ENCODE peak calls at places on chromosomes 16 and 17, in eight cellular contexts. R is activated naive CD4-positive, alpha-beta T cell; F is stimulated activated CD4-positive, alpha-beta T cell treated with anti-CD3 and anti-CD28 coated beads, Interleukin-1b, Interleukin-23, amount 100 ng/mL, for 1 hour; T is T47D; X is fibroblast of lung; S is HCT116; K is upper lobe of right lung; I is NCI-H748 treated with DMSO at 0.1 percent for 48 hours. N is an unnamed sample.

GRCh38 chr17:66169839-66170238 is 22.1 kb downstream of the CEP112 start:
- DNase-seq in R (no peak), F (no peak), T (no peak), X (no peak), S (no peak), K (no peak), I (no peak), N (no peak)

GRCh38 chr17:58231644-58232043 is 6.7 kb upstream of the LPO start:
- DNase-seq in R (no peak), F (no peak), T (no peak), X (no peak), S (no peak), K (no peak), I (no peak), N (no peak)

GRCh38 chr17:11238710-11239109 is 2.3 kb upstream of the SHISA6 start:
- DNase-seq in R (no peak), F (no peak), T (no peak), X (no peak), S (no peak), K (no peak), I (no peak), N (no peak)

GRCh38 chr17:16886655-16887322 is 85.1 kb downstream of the TNFRSF13B start:
- DNase-seq in R (no peak), F (no peak), T (no peak), X (no peak), S (no peak), K (no peak), I (no peak), N (no peak)

GRCh38 chr17:41324180-41325075 is 8.9 kb upstream of the KRTAP17-1 start:
- DNase-seq in R (no peak), F (no peak), T (peak; percentile 94), X (no peak), S (peak; percentile 28), K (no peak), I (no peak), N (no peak)

GRCh38 chr17:66975614-66976378 is 11.3 kb downstream of the CACNG4 start:
- DNase-seq in R (no peak), F (no peak), T (peak; percentile 76), X (no peak), S (peak; percentile 48), K (no peak), I (no peak), N (no peak)

GRCh38 chr16:48444574-48444973 is 59.4 kb upstream of the SIAH1 start:
- DNase-seq in R (no peak), F (no peak), T (no peak), X (peak; percentile 93), S (peak; percentile 73), K (no peak), I (no peak), N (no peak)

GRCh38 chr17:44318077-44318892 is 6.3 kb downstream of the SLC25A39 start:
- DNase-seq in R (no peak), F (no peak), T (no peak), X (no peak), S (no peak), K (no peak), I (no peak), N (no peak)

GRCh38 chr16:49855280-49855821 is 561 bp downstream of the ZNF423 start:
- DNase-seq in R (no peak), F (peak; percentile 25), T (peak; percentile 79), X (peak; percentile 82), S (no peak), K (peak; percentile 93), I (peak; percentile 17), N (peak; percentile 26)